ENCODE peak calls at places on chromosomes 4 and X, in eight cellular contexts. F is colonic mucosa; D is CD8-positive, alpha-beta memory T cell; R is PC-3; J is fibroblast of lung; T is Caco-2; O is mucosa of descending colon; V is thoracic aorta. Z is an unnamed sample.

GRCh38 chr4:182155806-182156205 is 87.4 kb upstream of the TENM3 start:
- DNase-seq in F (no peak), D (no peak), R (no peak), J (no peak), T (no peak), O (no peak), V (no peak), Z (no peak)

GRCh38 chr4:56737666-56738065 is 56.6 kb upstream of the HOPX start:
- DNase-seq in F (no peak), D (no peak), R (no peak), J (no peak), T (no peak), O (no peak), V (no peak), Z (peak)

GRCh38 chr4:31051151-31051550 is 331.0 kb downstream of the PCDH7 start:
- DNase-seq in F (no peak), D (no peak), R (no peak), J (no peak), T (no peak), O (no peak), V (no peak), Z (no peak)

GRCh38 chr4:2251073-2251794 is 9.3 kb upstream of the HAUS3 start:
- DNase-seq in F (peak), D (no peak), R (no peak), J (no peak), T (peak), O (no peak), V (no peak), Z (no peak)

GRCh38 chr4:26490111-26490979 is at the start of gene CCKAR:
- DNase-seq in F (no peak), D (no peak), R (no peak), J (no peak), T (no peak), O (no peak), V (no peak), Z (no peak)

GRCh38 chrX:129626026-129626425 is 28.7 kb downstream of the APLN start:
- DNase-seq in F (no peak), D (no peak), R (peak), J (no peak), T (no peak), O (no peak), V (no peak), Z (no peak)

GRCh38 chr4:141913928-141914327 is 277.5 kb downstream of the IL15 start:
- DNase-seq in F (no peak), D (no peak), R (no peak), J (no peak), T (no peak), O (no peak), V (no peak), Z (peak)

GRCh38 chr4:139576219-139576618 is 20.2 kb upstream of the SETD7 start:
- DNase-seq in F (no peak), D (no peak), R (no peak), J (peak), T (no peak), O (no peak), V (no peak), Z (no peak)

GRCh38 chr4:71774136-71774535 is 9.7 kb downstream of the GC start:
- DNase-seq in F (no peak), D (no peak), R (no peak), J (no peak), T (no peak), O (no peak), V (no peak), Z (no peak)

GRCh38 chrX:122941801-122942200 is 242.3 kb upstream of the GRIA3 start:
- DNase-seq in F (no peak), D (no peak), R (no peak), J (no peak), T (no peak), O (no peak), V (no peak), Z (peak)

GRCh38 chrX:11770320-11770719 is 12.3 kb downstream of the MSL3 start:
- DNase-seq in F (no peak), D (peak), R (peak), J (peak), T (peak), O (peak), V (no peak), Z (peak)

GRCh38 chr4:95544433-95545103 is 4.2 kb downstream of the UNC5C start:
- DNase-seq in F (no peak), D (no peak), R (no peak), J (peak), T (no peak), O (no peak), V (no peak), Z (no peak)

GRCh38 chrX:108261541-108262218 is 170.1 kb downstream of the ATG4A start:
- DNase-seq in F (no peak), D (no peak), R (peak), J (peak), T (no peak), O (no peak), V (no peak), Z (peak)

GRCh38 chrX:112968351-112969133 is 127.9 kb upstream of the AMOT start:
- DNase-seq in F (no peak), D (no peak), R (peak), J (no peak), T (peak), O (no peak), V (no peak), Z (peak)

GRCh38 chrX:43836435-43837184 is 45.6 kb downstream of the MAOB start:
- DNase-seq in F (no peak), D (peak), R (peak), J (peak), T (peak), O (peak), V (no peak), Z (peak)

GRCh38 chr4:124334119-124334518 is 378.4 kb downstream of the ANKRD50 start:
- DNase-seq in F (peak), D (no peak), R (peak), J (peak), T (peak), O (peak), V (no peak), Z (peak)

GRCh38 chrX:37958493-37959211 is 47.7 kb upstream of the SYTL5 start:
- DNase-seq in F (no peak), D (no peak), R (no peak), J (no peak), T (peak), O (no peak), V (no peak), Z (no peak)

GRCh38 chrX:43970528-43970927 is 2.7 kb downstream of the NDP start:
- DNase-seq in F (no peak), D (no peak), R (peak), J (no peak), T (no peak), O (no peak), V (no peak), Z (peak)

GRCh38 chr4:93646225-93646930 is 182.2 kb upstream of the ATOH1 start:
- DNase-seq in F (no peak), D (no peak), R (peak), J (peak), T (no peak), O (peak), V (no peak), Z (peak)

GRCh38 chrX:139267858-139268257 is 262.7 kb upstream of the F9 start:
- DNase-seq in F (no peak), D (no peak), R (no peak), J (no peak), T (no peak), O (no peak), V (no peak), Z (no peak)

GRCh38 chr4:156950090-156950489 is 21.5 kb downstream of the PDGFC start:
- DNase-seq in F (no peak), D (no peak), R (no peak), J (no peak), T (no peak), O (no peak), V (no peak), Z (no peak)

GRCh38 chrX:113075521-113075920 is 234.9 kb upstream of the AMOT start:
- DNase-seq in F (no peak), D (no peak), R (no peak), J (no peak), T (no peak), O (no peak), V (no peak), Z (no peak)

GRCh38 chr4:29708473-29708872 is 1011.7 kb upstream of the PCDH7 start:
- DNase-seq in F (no peak), D (no peak), R (peak), J (peak), T (no peak), O (no peak), V (no peak), Z (peak)

GRCh38 chr4:24067781-24068193 is 177.9 kb upstream of the PPARGC1A start:
- DNase-seq in F (no peak), D (no peak), R (peak), J (peak), T (no peak), O (no peak), V (no peak), Z (peak)

GRCh38 chr4:44985152-44985551 is 258.8 kb upstream of the GNPDA2 start:
- DNase-seq in F (no peak), D (no peak), R (no peak), J (no peak), T (no peak), O (no peak), V (no peak), Z (no peak)

GRCh38 chrX:1444896-1445480 is 7.7 kb downstream of the ASMTL start:
- DNase-seq in F (no peak), D (no peak), R (no peak), J (no peak), T (no peak), O (no peak), V (no peak), Z (no peak)

GRCh38 chr4:36243355-36244256 is 708 bp downstream of the ARAP2 start:
- DNase-seq in F (peak), D (no peak), R (peak), J (peak), T (no peak), O (peak), V (no peak), Z (peak)

DNA sequence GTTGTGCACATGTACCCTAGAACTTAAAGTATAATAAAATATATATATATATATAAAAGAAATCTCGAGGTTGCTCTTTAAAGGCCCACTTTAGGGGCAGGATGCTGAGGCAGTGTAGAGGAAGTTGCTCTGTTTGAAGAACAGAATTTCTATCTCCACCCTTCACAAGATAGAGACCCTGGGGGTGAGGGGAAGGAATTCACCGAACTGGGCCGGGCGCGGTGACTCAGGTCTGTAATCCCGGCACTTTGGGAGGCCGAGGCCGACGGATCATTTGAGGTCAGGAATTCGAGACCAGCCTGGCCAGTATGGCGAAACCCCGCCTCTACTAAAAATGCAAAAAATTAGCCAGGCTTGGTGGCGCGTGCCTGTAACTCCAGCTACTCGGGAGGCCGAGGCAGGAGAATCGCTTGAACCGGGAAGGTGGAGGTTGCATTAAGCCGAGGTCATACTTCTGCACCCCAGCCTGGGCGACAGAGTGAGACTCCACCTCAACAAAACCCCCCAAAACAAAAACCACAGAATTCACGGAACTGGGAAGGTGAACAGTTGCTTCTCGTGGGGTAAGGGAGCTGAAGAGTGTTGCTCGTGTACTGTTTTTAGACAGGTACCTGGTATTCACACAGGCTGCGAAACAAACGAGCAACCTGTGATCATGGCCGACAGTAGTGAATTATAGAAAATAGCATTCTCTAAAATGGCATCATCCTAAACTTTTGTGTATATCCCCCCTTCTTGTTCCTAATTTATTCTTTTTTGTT is 6.2 kb downstream of the PLAC8 start:
- DNase-seq in F (no peak), D (peak), R (no peak), J (no peak), T (no peak), O (no peak), V (no peak), Z (no peak)
- H3K4me3 ChIP-seq in F (no peak), D (peak), R (no peak), J (no peak), T (no peak), O (no peak), V (no peak), Z (no peak)

GRCh38 chr4:89371614-89372013 is 64.0 kb upstream of the GPRIN3 start:
- DNase-seq in F (no peak), D (no peak), R (no peak), J (no peak), T (no peak), O (no peak), V (no peak), Z (no peak)
- H3K4me3 ChIP-seq in F (no peak), D (no peak), R (no peak), J (no peak), T (no peak), O (no peak), V (no peak), Z (no peak)

GRCh38 chr4:7045553-7045952 is 2.4 kb downstream of the TADA2B start:
- DNase-seq in F (no peak), D (no peak), R (no peak), J (no peak), T (no peak), O (no peak), V (no peak), Z (no peak)
- H3K4me3 ChIP-seq in F (no peak), D (peak), R (peak), J (no peak), T (no peak), O (no peak), V (peak), Z (peak)

GRCh38 chrX:16119353-16120220 is 3.8 kb upstream of the GRPR start:
- DNase-seq in F (no peak), D (no peak), R (no peak), J (no peak), T (no peak), O (no peak), V (no peak), Z (no peak)

GRCh38 chrX:16114640-16115039 is 8.7 kb upstream of the GRPR start:
- DNase-seq in F (no peak), D (no peak), R (no peak), J (peak), T (no peak), O (no peak), V (no peak), Z (no peak)

GRCh38 chrX:16112428-16112827 is 10.9 kb upstream of the GRPR start:
- DNase-seq in F (no peak), D (no peak), R (peak), J (no peak), T (no peak), O (no peak), V (no peak), Z (no peak)

DNA sequence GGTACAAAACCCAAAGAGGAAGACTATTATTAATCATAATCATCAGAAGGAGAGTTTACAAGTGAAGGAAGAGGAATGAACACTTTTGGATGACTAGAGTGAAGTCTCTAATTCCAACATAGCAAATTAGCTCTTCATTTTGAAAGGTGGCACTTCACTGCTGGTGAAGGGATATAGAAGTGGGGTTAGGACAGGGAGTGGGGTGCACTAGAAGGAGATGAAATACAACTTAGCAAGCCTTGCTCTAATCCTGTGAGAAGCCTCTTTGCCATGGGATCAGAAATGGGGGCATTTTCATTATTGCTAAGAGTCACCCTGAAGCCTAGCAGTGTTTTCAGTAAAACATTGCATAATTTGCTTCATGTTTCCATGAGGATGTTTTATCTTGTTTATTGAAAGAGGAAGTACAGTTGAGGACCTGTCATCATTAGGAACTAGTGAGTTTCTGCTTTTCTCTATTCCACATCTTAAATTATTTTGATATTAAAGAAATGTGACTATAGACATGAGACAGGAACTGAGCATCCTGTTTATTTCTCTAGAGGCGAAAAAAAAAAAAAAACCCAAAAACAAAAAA is 9.3 kb upstream of the GRPR start:
- DNase-seq in F (no peak), D (no peak), R (no peak), J (no peak), T (no peak), O (no peak), V (no peak), Z (no peak)
- H3K4me3 ChIP-seq in F (no peak), D (no peak), R (no peak), J (no peak), T (no peak), O (no peak), V (no peak), Z (no peak)

GRCh38 chrX:19799319-19800182 is 87.8 kb downstream of the SH3KBP1 start:
- DNase-seq in F (no peak), D (peak), R (no peak), J (peak), T (no peak), O (no peak), V (no peak), Z (peak)

GRCh38 chrX:19800821-19801220 is 86.6 kb downstream of the SH3KBP1 start:
- DNase-seq in F (no peak), D (no peak), R (no peak), J (no peak), T (no peak), O (no peak), V (no peak), Z (no peak)

GRCh38 chrX:19794690-19795089 is 92.7 kb downstream of the SH3KBP1 start:
- DNase-seq in F (no peak), D (no peak), R (peak), J (no peak), T (no peak), O (no peak), V (no peak), Z (no peak)

GRCh38 chrX:19795289-19795688 is 92.1 kb downstream of the SH3KBP1 start:
- DNase-seq in F (no peak), D (no peak), R (no peak), J (no peak), T (no peak), O (no peak), V (no peak), Z (no peak)

GRCh38 chrX:19798423-19798822 is 89.0 kb downstream of the SH3KBP1 start:
- DNase-seq in F (no peak), D (no peak), R (peak), J (no peak), T (no peak), O (no peak), V (no peak), Z (no peak)
- H3K4me3 ChIP-seq in F (no peak), D (peak), R (no peak), J (no peak), T (no peak), O (no peak), V (no peak), Z (no peak)

GRCh38 chr4:104501290-104501689 is 6.6 kb upstream of the CXXC4 start:
- DNase-seq in F (no peak), D (no peak), R (no peak), J (no peak), T (no peak), O (no peak), V (no peak), Z (no peak)

GRCh38 chr4:104494822-104495559 is at the start of gene CXXC4:
- DNase-seq in F (peak), D (peak), R (no peak), J (peak), T (peak), O (peak), V (no peak), Z (peak)

DNA sequence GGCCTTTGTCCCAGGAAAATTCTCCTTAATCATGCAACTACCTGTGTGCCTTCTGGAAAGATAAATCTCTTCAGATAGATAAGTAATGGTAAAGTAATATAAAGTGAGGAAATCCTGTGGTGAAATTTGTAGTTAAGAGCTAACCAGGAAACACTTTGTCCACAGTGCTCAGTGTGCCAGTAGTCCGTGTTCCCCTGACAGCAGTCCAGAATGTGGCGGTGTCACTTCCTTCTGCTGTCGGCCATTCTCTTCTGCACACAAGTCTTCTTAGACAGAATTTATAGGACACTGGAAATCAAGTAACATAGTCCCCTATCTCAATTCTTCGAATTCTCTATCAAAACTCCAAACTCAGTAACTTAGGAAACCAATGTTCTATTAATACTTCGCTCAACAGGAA is 5.8 kb upstream of the CXXC4 start:
- DNase-seq in F (no peak), D (no peak), R (no peak), J (no peak), T (no peak), O (peak), V (no peak), Z (no peak)
- H3K4me3 ChIP-seq in F (no peak), D (no peak), R (no peak), J (no peak), T (no peak), O (no peak), V (no peak), Z (no peak)

GRCh38 chr4:4376074-4376473 is 10.8 kb upstream of the NSG1 start:
- DNase-seq in F (no peak), D (no peak), R (no peak), J (no peak), T (no peak), O (no peak), V (no peak), Z (no peak)
- H3K4me3 ChIP-seq in F (no peak), D (no peak), R (no peak), J (no peak), T (no peak), O (no peak), V (no peak), Z (no peak)

GRCh38 chrX:9535101-9535500 is 70.2 kb downstream of the TBL1X start:
- DNase-seq in F (no peak), D (no peak), R (no peak), J (no peak), T (no peak), O (no peak), V (no peak), Z (no peak)
- H3K4me3 ChIP-seq in F (no peak), D (no peak), R (no peak), J (no peak), T (no peak), O (no peak), V (no peak), Z (no peak)

Z was measured in epithelial cell of esophagus.